ENCODE peak calls at places on chromosomes 11 and 22, in ten cellular contexts. W is kidney tubule cell; P is heart right ventricle; Z is pancreas; V is SJSA1; B is HFF-Myc; G is stimulated activated CD8-positive, alpha-beta memory T cell treated with anti-CD3 and anti-CD28 coated beads, Interleukin-4, amount 100 ng/mL, for 24 hours; X is IMR-90; C is nucleus accumbens; Q is nephron progenitor cell. K is an unnamed sample.

GRCh38 chr22:36790648-36791047 is 14.7 kb upstream of the IFT27 start:
- DNase-seq in W (no peak), P (no peak), Z (no peak), V (no peak), B (no peak), G (no peak), X (no peak), C (no peak), Q (no peak), K (no peak)

GRCh38 chr22:45376703-45377102 is 36.7 kb downstream of the SMC1B start:
- DNase-seq in W (no peak), P (no peak), Z (no peak), V (no peak), B (no peak), G (no peak), X (no peak), C (no peak), Q (no peak), K (no peak)

GRCh38 chr22:46086577-46087335 is 63.6 kb upstream of the PPARA start:
- DNase-seq in W (no peak), P (peak), Z (peak), V (no peak), B (no peak), G (no peak), X (peak), C (no peak), Q (no peak), K (no peak)

GRCh38 chr11:112958670-112959069 is 2.5 kb upstream of the NCAM1 start:
- DNase-seq in W (peak), P (no peak), Z (no peak), V (peak), B (no peak), G (no peak), X (no peak), C (no peak), Q (no peak), K (no peak)

GRCh38 chr22:19068784-19069271 is 53.4 kb downstream of the DGCR2 start:
- DNase-seq in W (no peak), P (no peak), Z (no peak), V (no peak), B (no peak), G (no peak), X (no peak), C (no peak), Q (no peak), K (no peak)

GRCh38 chr11:9826390-9826789 is 162.5 kb downstream of the SWAP70 start:
- DNase-seq in W (no peak), P (no peak), Z (no peak), V (no peak), B (no peak), G (no peak), X (no peak), C (no peak), Q (no peak), K (no peak)

GRCh38 chr22:26763633-26764295 is 106.4 kb downstream of the MIAT start:
- DNase-seq in W (peak), P (no peak), Z (no peak), V (peak), B (peak), G (no peak), X (peak), C (no peak), Q (no peak), K (no peak)

GRCh38 chr11:65419773-65420481 is 2.7 kb upstream of the NEAT1 start:
- DNase-seq in W (peak), P (peak), Z (peak), V (peak), B (peak), G (no peak), X (peak), C (peak), Q (peak), K (no peak)

GRCh38 chr22:32661296-32661695 is 140.2 kb upstream of the TIMP3 start:
- DNase-seq in W (peak), P (peak), Z (no peak), V (peak), B (peak), G (no peak), X (peak), C (no peak), Q (no peak), K (peak)

GRCh38 chr11:62999649-63000048 is 14.9 kb upstream of the SLC22A6 start:
- DNase-seq in W (peak), P (no peak), Z (no peak), V (no peak), B (no peak), G (no peak), X (no peak), C (no peak), Q (no peak), K (no peak)

GRCh38 chr11:120344302-120345004 is 8.2 kb downstream of the ARHGEF12 start:
- DNase-seq in W (peak), P (no peak), Z (no peak), V (no peak), B (no peak), G (no peak), X (peak), C (no peak), Q (no peak), K (peak)

GRCh38 chr11:36361901-36362391 is 65.9 kb downstream of the PRR5L start:
- DNase-seq in W (peak), P (no peak), Z (no peak), V (peak), B (no peak), G (no peak), X (peak), C (no peak), Q (peak), K (peak)

GRCh38 chr22:36027960-36028645 is 521 bp downstream of the RBFOX2 start:
- DNase-seq in W (no peak), P (no peak), Z (peak), V (no peak), B (no peak), G (no peak), X (no peak), C (peak), Q (no peak), K (no peak)

GRCh38 chr11:127815316-127815715 is 772.0 kb downstream of the ETS1 start:
- DNase-seq in W (no peak), P (no peak), Z (no peak), V (no peak), B (no peak), G (no peak), X (no peak), C (no peak), Q (no peak), K (no peak)

GRCh38 chr11:58004664-58005063 is 19.0 kb upstream of the OR9Q1 start:
- DNase-seq in W (peak), P (no peak), Z (no peak), V (no peak), B (no peak), G (no peak), X (no peak), C (no peak), Q (no peak), K (no peak)

GRCh38 chr22:25774575-25775026 is 32.6 kb downstream of the MYO18B start:
- DNase-seq in W (no peak), P (no peak), Z (no peak), V (no peak), B (no peak), G (no peak), X (no peak), C (peak), Q (peak), K (no peak)

GRCh38 chr22:24310969-24311368 is 40.3 kb downstream of the SPECC1L start:
- DNase-seq in W (no peak), P (no peak), Z (no peak), V (no peak), B (no peak), G (no peak), X (no peak), C (no peak), Q (no peak), K (no peak)

GRCh38 chr11:114166897-114167323 is 107.4 kb downstream of the ZBTB16 start:
- DNase-seq in W (peak), P (no peak), Z (no peak), V (no peak), B (peak), G (no peak), X (peak), C (no peak), Q (no peak), K (no peak)

GRCh38 chr11:36513965-36514364 is 3.9 kb upstream of the TRAF6 start:
- DNase-seq in W (no peak), P (no peak), Z (no peak), V (no peak), B (no peak), G (no peak), X (no peak), C (no peak), Q (no peak), K (no peak)

GRCh38 chr22:32613773-32614172 is 139.2 kb downstream of the FBXO7 start:
- DNase-seq in W (no peak), P (no peak), Z (no peak), V (no peak), B (no peak), G (no peak), X (no peak), C (no peak), Q (no peak), K (no peak)

GRCh38 chr11:128931661-128932060 is 11.0 kb downstream of the TP53AIP1 start:
- DNase-seq in W (no peak), P (no peak), Z (no peak), V (no peak), B (no peak), G (no peak), X (no peak), C (no peak), Q (no peak), K (no peak)

GRCh38 chr22:43110927-43111623 is 525 bp downstream of the BIK start:
- DNase-seq in W (peak), P (peak), Z (peak), V (no peak), B (no peak), G (no peak), X (no peak), C (no peak), Q (peak), K (no peak)

GRCh38 chr11:113531575-113532451 is 56.6 kb upstream of the DRD2 start:
- DNase-seq in W (no peak), P (no peak), Z (no peak), V (no peak), B (no peak), G (no peak), X (no peak), C (no peak), Q (no peak), K (no peak)

GRCh38 chr11:128450882-128451647 is 136.3 kb downstream of the ETS1 start:
- DNase-seq in W (no peak), P (no peak), Z (no peak), V (no peak), B (no peak), G (no peak), X (no peak), C (no peak), Q (no peak), K (no peak)

GRCh38 chr22:30830907-30831306 is 136.2 kb downstream of the OSBP2 start:
- DNase-seq in W (peak), P (no peak), Z (no peak), V (peak), B (peak), G (no peak), X (peak), C (no peak), Q (no peak), K (peak)

GRCh38 chr11:17197431-17197898 is 10.3 kb downstream of the PIK3C2A start:
- DNase-seq in W (peak), P (no peak), Z (no peak), V (no peak), B (no peak), G (no peak), X (peak), C (no peak), Q (no peak), K (no peak)

K was measured in non-pigmented ciliary epithelial cell.